ENCODE peak calls at places on chromosome 20, in nine cellular contexts. V, O, C, W, M, X, N, J and R are unnamed samples.

GRCh38 chr20:59460352-59460751 is 144.0 kb upstream of the PHACTR3 start:
- DNase-seq in X (no peak), V (no peak), N (no peak), J (no peak), M (no peak), O (no peak), W (no peak), C (no peak), R (no peak)

GRCh38 chr20:50916934-50917333 is 14.3 kb downstream of the ADNP start:
- DNase-seq in O (no peak), W (no peak), V (peak), C (no peak), J (no peak), M (no peak), X (no peak), N (no peak), R (no peak)

GRCh38 chr20:46027245-46027853 is 1.7 kb upstream of the SLC12A5 start:
- DNase-seq in W (peak), O (peak), M (peak), V (peak), C (no peak), J (peak), N (peak), X (peak), R (peak)

GRCh38 chr20:35497780-35498189 is 31.7 kb downstream of the C20orf173 start:
- DNase-seq in W (no peak), M (peak), O (no peak), N (no peak), J (no peak), V (no peak), X (no peak), C (peak), R (no peak)

GRCh38 chr20:37223053-37223452 is 38.6 kb downstream of the GHRH start:
- DNase-seq in M (peak), V (peak), J (no peak), C (no peak), W (peak), N (peak), O (peak), X (no peak), R (peak)

GRCh38 chr20:58135441-58136170 is 92.8 kb downstream of the ANKRD60 start:
- DNase-seq in C (peak), N (no peak), W (peak), M (no peak), O (no peak), V (peak), J (no peak), X (no peak), R (no peak)

GRCh38 chr20:29687438-29687837 is 1570.0 kb upstream of the DEFB115 start:
- DNase-seq in V (no peak), N (no peak), J (no peak), C (no peak), W (no peak), X (no peak), O (no peak), M (no peak), R (no peak)

GRCh38 chr20:53826597-53827291 is 233.1 kb upstream of the ZNF217 start:
- DNase-seq in O (no peak), J (no peak), M (peak), W (no peak), X (no peak), C (no peak), V (peak), N (no peak), R (no peak)

GRCh38 chr20:32157611-32158010 is 48.1 kb downstream of the TM9SF4 start:
- DNase-seq in O (no peak), X (no peak), W (no peak), M (no peak), J (no peak), N (no peak), V (no peak), C (peak), R (no peak)

GRCh38 chr20:37947943-37948342 is 45.0 kb downstream of the VSTM2L start:
- DNase-seq in W (no peak), N (no peak), V (no peak), J (no peak), C (no peak), X (no peak), M (no peak), O (no peak), R (no peak)

GRCh38 chr20:23415958-23416583 is 5.2 kb downstream of the NAPB start:
- DNase-seq in C (no peak), V (peak), M (peak), J (no peak), N (no peak), O (no peak), X (no peak), W (peak), R (peak)

GRCh38 chr20:62394248-62395245 is 7.6 kb downstream of the RPS21 start:
- DNase-seq in N (no peak), O (no peak), J (no peak), W (no peak), M (no peak), V (no peak), C (no peak), X (no peak), R (no peak)

GRCh38 chr20:63177134-63177784 is 38.7 kb downstream of the YTHDF1 start:
- DNase-seq in V (peak), N (no peak), M (no peak), O (no peak), X (no peak), J (no peak), W (no peak), C (no peak), R (no peak)

DNA sequence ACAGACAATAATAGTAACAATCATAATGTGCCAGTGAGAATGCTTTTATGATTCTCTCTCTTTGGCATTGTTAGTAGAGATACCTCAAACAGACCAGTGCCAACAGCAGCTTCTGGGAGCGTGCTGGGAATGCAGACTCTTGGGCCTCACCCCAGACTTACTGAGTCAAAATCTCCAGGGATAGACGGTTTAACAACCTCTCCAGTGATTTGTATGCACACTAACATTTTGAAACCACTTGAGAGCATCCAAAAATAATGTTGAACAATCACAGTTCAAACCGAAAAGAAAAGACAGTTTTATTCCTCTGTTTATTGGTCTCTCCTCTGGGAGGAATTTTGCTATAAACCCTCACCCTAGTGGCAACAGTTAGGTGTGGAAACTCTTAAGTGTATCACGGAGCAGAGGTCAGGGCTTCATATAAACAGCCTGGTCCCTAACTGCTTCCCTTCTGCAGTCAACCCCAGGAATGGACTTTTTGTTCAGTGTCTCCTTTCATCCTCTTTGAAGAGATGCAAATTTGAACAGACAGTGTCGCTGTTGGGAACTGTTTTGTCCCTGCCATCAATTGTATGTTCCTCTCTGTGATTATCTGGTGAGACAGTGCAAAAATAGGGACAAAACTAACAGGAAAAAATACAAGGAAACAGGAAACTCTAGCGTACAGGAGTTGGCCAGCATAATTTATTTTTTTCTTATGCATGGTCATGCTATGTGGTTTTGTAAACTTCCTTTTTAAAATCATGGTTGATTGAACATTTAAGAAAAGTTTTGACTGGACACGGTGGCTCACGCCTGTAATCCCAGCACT is 162.4 kb upstream of the BTBD3 start:
- DNase-seq in V (no peak), N (no peak), J (no peak), M (peak), W (peak), O (no peak), X (peak), C (no peak), R (peak)
- TF ChIP-seq CTCF in V (peak), N (peak), J (no peak), M (no peak), W (no peak), O (no peak), X (no peak), C (no peak), R (peak)

GRCh38 chr20:17617868-17618672 is 48.2 kb downstream of the DSTN start:
- DNase-seq in J (peak), O (no peak), M (no peak), V (no peak), X (no peak), C (peak), W (no peak), N (no peak), R (no peak)
- TF ChIP-seq CTCF in J (no peak), O (no peak), M (no peak), V (no peak), X (no peak), C (no peak), W (no peak), N (peak), R (no peak)

GRCh38 chr20:16368645-16369292 is 204.5 kb downstream of the KIF16B start:
- DNase-seq in J (no peak), V (peak), X (no peak), O (no peak), C (no peak), W (peak), N (no peak), M (peak), R (peak)
- TF ChIP-seq CTCF in J (no peak), V (no peak), X (no peak), O (no peak), C (no peak), W (peak), N (no peak), M (no peak), R (no peak)

DNA sequence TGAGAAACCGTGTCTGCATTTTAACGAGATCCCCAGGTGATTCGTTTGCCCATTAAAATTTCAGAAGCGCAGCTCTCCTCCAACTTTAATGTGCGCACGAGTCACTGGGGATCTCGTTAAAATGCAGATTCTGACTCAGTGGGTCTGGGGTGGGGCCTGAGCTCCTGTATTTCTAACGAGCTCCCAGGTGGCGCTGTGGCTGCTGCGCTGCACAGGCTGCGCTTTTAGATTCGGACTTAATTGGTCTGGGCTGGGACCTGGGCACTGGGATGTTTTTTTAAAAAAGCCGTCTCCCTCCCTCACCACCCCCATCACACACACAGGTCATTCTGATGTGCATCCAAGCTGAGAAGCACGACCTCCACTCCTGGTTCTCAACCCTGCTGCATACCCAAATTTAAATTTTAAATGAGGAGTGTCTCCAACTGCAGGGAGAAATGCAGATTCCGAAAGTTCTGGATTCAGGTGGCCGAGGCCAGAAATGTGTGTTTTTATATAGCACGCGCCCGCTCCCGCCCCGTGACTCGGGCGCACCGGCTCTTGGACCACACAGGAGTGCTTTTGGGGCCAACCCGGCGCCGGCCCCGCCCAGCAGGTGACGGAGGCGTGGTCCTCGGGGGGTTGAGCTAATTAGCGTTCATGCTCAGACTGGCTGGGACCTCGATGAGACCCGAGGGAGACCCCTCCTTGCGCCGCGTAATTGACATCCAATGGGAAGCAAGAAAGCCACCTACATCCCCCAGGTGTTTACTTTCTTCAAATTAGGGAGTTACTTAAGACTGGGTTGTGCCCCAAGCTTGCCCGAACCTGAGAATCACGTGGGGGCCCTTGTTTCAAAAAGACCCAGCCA is 85.8 kb downstream of the ZFP64 start:
- DNase-seq in C (no peak), O (no peak), V (peak), J (peak), N (peak), X (peak), M (peak), W (peak), R (peak)
- TF ChIP-seq CTCF in C (no peak), O (peak), V (peak), J (no peak), N (peak), X (no peak), M (peak), W (peak), R (peak)

GRCh38 chr20:25083773-25084615 is 2.1 kb upstream of the VSX1 start:
- DNase-seq in J (no peak), X (no peak), W (no peak), O (no peak), N (no peak), M (no peak), C (peak), V (no peak), R (no peak)
- TF ChIP-seq CTCF in J (no peak), X (no peak), W (peak), O (no peak), N (peak), M (peak), C (no peak), V (no peak), R (peak)

GRCh38 chr20:10666221-10667076 is 7.3 kb downstream of the JAG1 start:
- DNase-seq in J (no peak), N (no peak), X (no peak), V (no peak), C (peak), O (no peak), W (no peak), M (no peak), R (no peak)

GRCh38 chr20:10665791-10666190 is 8.0 kb downstream of the JAG1 start:
- DNase-seq in O (no peak), M (peak), N (no peak), V (peak), J (peak), C (peak), W (no peak), X (no peak), R (peak)

GRCh38 chr20:10667077-10667401 is 6.8 kb downstream of the JAG1 start:
- DNase-seq in X (no peak), C (peak), N (no peak), M (no peak), J (peak), V (peak), W (peak), O (no peak), R (no peak)

GRCh38 chr20:10668677-10669368 is 5.0 kb downstream of the JAG1 start:
- DNase-seq in W (no peak), N (no peak), M (no peak), C (no peak), J (no peak), O (no peak), V (peak), X (no peak), R (no peak)

GRCh38 chr20:10667560-10668167 is 6.1 kb downstream of the JAG1 start:
- DNase-seq in O (no peak), V (peak), N (no peak), J (peak), C (peak), M (no peak), X (no peak), W (no peak), R (no peak)
- TF ChIP-seq CTCF in O (no peak), V (peak), N (no peak), J (peak), C (no peak), M (no peak), X (no peak), W (no peak), R (no peak)

GRCh38 chr20:17710379-17711305 is 10.9 kb downstream of the BANF2 start:
- DNase-seq in X (no peak), O (no peak), J (no peak), N (no peak), V (no peak), M (peak), W (peak), C (no peak), R (no peak)
- TF ChIP-seq CTCF in X (no peak), O (no peak), J (no peak), N (no peak), V (no peak), M (no peak), W (no peak), C (no peak), R (no peak)

GRCh38 chr20:19026901-19027644 is 185.4 kb upstream of the SLC24A3 start:
- DNase-seq in X (no peak), V (no peak), O (no peak), N (no peak), C (no peak), J (no peak), M (no peak), W (no peak), R (no peak)

GRCh38 chr20:19027971-19028370 is 184.5 kb upstream of the SLC24A3 start:
- DNase-seq in W (no peak), J (no peak), C (no peak), M (no peak), X (no peak), V (no peak), O (no peak), N (no peak), R (no peak)

GRCh38 chr20:19024296-19025035 is 188.0 kb upstream of the SLC24A3 start:
- DNase-seq in N (no peak), J (no peak), O (no peak), V (no peak), C (no peak), X (no peak), W (no peak), M (no peak), R (no peak)

GRCh38 chr20:19026121-19026878 is 186.1 kb upstream of the SLC24A3 start:
- DNase-seq in V (no peak), C (no peak), N (no peak), X (no peak), W (no peak), J (no peak), O (no peak), M (no peak), R (peak)

GRCh38 chr20:19025430-19026120 is 186.9 kb upstream of the SLC24A3 start:
- DNase-seq in J (no peak), W (no peak), X (no peak), V (no peak), M (no peak), O (no peak), C (no peak), N (no peak), R (no peak)
- TF ChIP-seq CTCF in J (no peak), W (no peak), X (no peak), V (no peak), M (no peak), O (no peak), C (no peak), N (no peak), R (no peak)

GRCh38 chr20:20864346-20865096 is 152.1 kb upstream of the RALGAPA2 start:
- DNase-seq in C (no peak), X (no peak), N (peak), W (no peak), V (peak), J (no peak), O (no peak), M (peak), R (peak)
- TF ChIP-seq CTCF in C (no peak), X (no peak), N (peak), W (no peak), V (peak), J (peak), O (no peak), M (no peak), R (peak)